ENCODE peak calls at places on chromosomes 6 and 20, in ten cellular contexts. One of them, this sample, is unnamed.

GRCh38 chr6:150235218-150235617 is 92.4 kb downstream of the PPP1R14C start:
- DNase-seq in HTR-8/SVneo: no peak
- DNase-seq in GOT3: no peak
- DNase-seq in left cardiac atrium: no peak
- DNase-seq in NCI-H1092: no peak
- DNase-seq in SW480: no peak
- DNase-seq in effector memory CD4-positive, alpha-beta T cell: no peak
- DNase-seq in heart left ventricle: no peak
- DNase-seq in NCI-H510A: no peak
- DNase-seq in AG20443: no peak
- DNase-seq in this sample: no peak

GRCh38 chr6:126107475-126108121 is 121.3 kb downstream of the TRMT11 start:
- DNase-seq in HTR-8/SVneo: no peak
- DNase-seq in effector memory CD4-positive, alpha-beta T cell: no peak
- DNase-seq in NCI-H510A: no peak
- DNase-seq in heart left ventricle: no peak
- DNase-seq in AG20443: no peak
- DNase-seq in GOT3: no peak
- DNase-seq in left cardiac atrium: no peak
- DNase-seq in NCI-H1092: no peak
- DNase-seq in SW480: no peak
- DNase-seq in this sample: no peak

GRCh38 chr6:30508890-30509736 is 19.8 kb downstream of the HLA-E start:
- DNase-seq in effector memory CD4-positive, alpha-beta T cell: no peak
- DNase-seq in left cardiac atrium: no peak
- DNase-seq in NCI-H1092: no peak
- DNase-seq in heart left ventricle: no peak
- DNase-seq in AG20443: peak
- DNase-seq in SW480: no peak
- DNase-seq in GOT3: no peak
- DNase-seq in NCI-H510A: no peak
- DNase-seq in HTR-8/SVneo: no peak
- DNase-seq in this sample: no peak

GRCh38 chr6:170448317-170448716 is 104.8 kb downstream of the PSMB1 start:
- DNase-seq in effector memory CD4-positive, alpha-beta T cell: no peak
- DNase-seq in NCI-H1092: no peak
- DNase-seq in left cardiac atrium: no peak
- DNase-seq in SW480: no peak
- DNase-seq in NCI-H510A: no peak
- DNase-seq in AG20443: no peak
- DNase-seq in GOT3: no peak
- DNase-seq in HTR-8/SVneo: no peak
- DNase-seq in heart left ventricle: no peak
- DNase-seq in this sample: no peak

GRCh38 chr6:111718990-111719389 is 113.3 kb upstream of the TRAF3IP2 start:
- DNase-seq in heart left ventricle: no peak
- DNase-seq in NCI-H510A: no peak
- DNase-seq in SW480: no peak
- DNase-seq in GOT3: no peak
- DNase-seq in AG20443: peak
- DNase-seq in NCI-H1092: no peak
- DNase-seq in HTR-8/SVneo: no peak
- DNase-seq in left cardiac atrium: no peak
- DNase-seq in effector memory CD4-positive, alpha-beta T cell: no peak
- DNase-seq in this sample: no peak

GRCh38 chr6:38058022-38058421 is 238.5 kb downstream of the ZFAND3 start:
- DNase-seq in SW480: peak
- DNase-seq in left cardiac atrium: no peak
- DNase-seq in NCI-H510A: no peak
- DNase-seq in GOT3: no peak
- DNase-seq in NCI-H1092: no peak
- DNase-seq in HTR-8/SVneo: peak
- DNase-seq in effector memory CD4-positive, alpha-beta T cell: no peak
- DNase-seq in heart left ventricle: no peak
- DNase-seq in AG20443: peak
- DNase-seq in this sample: peak

GRCh38 chr20:63808964-63809674 is 21.9 kb downstream of the ZBTB46 start:
- DNase-seq in heart left ventricle: no peak
- DNase-seq in AG20443: no peak
- DNase-seq in NCI-H1092: no peak
- DNase-seq in GOT3: no peak
- DNase-seq in effector memory CD4-positive, alpha-beta T cell: no peak
- DNase-seq in HTR-8/SVneo: no peak
- DNase-seq in SW480: no peak
- DNase-seq in NCI-H510A: no peak
- DNase-seq in left cardiac atrium: no peak
- DNase-seq in this sample: no peak

GRCh38 chr6:161498359-161498758 is 224.5 kb upstream of the AGPAT4 start:
- DNase-seq in effector memory CD4-positive, alpha-beta T cell: no peak
- DNase-seq in heart left ventricle: no peak
- DNase-seq in NCI-H1092: peak
- DNase-seq in SW480: peak
- DNase-seq in left cardiac atrium: no peak
- DNase-seq in AG20443: no peak
- DNase-seq in NCI-H510A: no peak
- DNase-seq in HTR-8/SVneo: peak
- DNase-seq in GOT3: no peak
- DNase-seq in this sample: no peak

GRCh38 chr6:88538849-88539571 is 372.9 kb upstream of the CNR1 start:
- DNase-seq in GOT3: no peak
- DNase-seq in SW480: no peak
- DNase-seq in AG20443: no peak
- DNase-seq in heart left ventricle: no peak
- DNase-seq in NCI-H510A: no peak
- DNase-seq in left cardiac atrium: no peak
- DNase-seq in effector memory CD4-positive, alpha-beta T cell: no peak
- DNase-seq in NCI-H1092: no peak
- DNase-seq in HTR-8/SVneo: no peak
- DNase-seq in this sample: no peak

GRCh38 chr6:43172127-43173007 is 1.3 kb downstream of the SRF start:
- DNase-seq in effector memory CD4-positive, alpha-beta T cell: peak
- DNase-seq in NCI-H510A: peak
- DNase-seq in AG20443: peak
- DNase-seq in left cardiac atrium: peak
- DNase-seq in HTR-8/SVneo: peak
- DNase-seq in SW480: peak
- DNase-seq in heart left ventricle: peak
- DNase-seq in NCI-H1092: peak
- DNase-seq in GOT3: no peak
- DNase-seq in this sample: peak

GRCh38 chr20:46151936-46152335 is 33.8 kb downstream of the CD40 start:
- DNase-seq in left cardiac atrium: no peak
- DNase-seq in GOT3: no peak
- DNase-seq in SW480: no peak
- DNase-seq in heart left ventricle: no peak
- DNase-seq in effector memory CD4-positive, alpha-beta T cell: no peak
- DNase-seq in NCI-H1092: no peak
- DNase-seq in AG20443: no peak
- DNase-seq in NCI-H510A: no peak
- DNase-seq in HTR-8/SVneo: peak
- DNase-seq in this sample: no peak

GRCh38 chr6:52612336-52613096 is 35.7 kb upstream of the TRAM2 start:
- DNase-seq in GOT3: no peak
- DNase-seq in SW480: no peak
- DNase-seq in AG20443: no peak
- DNase-seq in NCI-H1092: no peak
- DNase-seq in left cardiac atrium: no peak
- DNase-seq in effector memory CD4-positive, alpha-beta T cell: no peak
- DNase-seq in HTR-8/SVneo: no peak
- DNase-seq in heart left ventricle: no peak
- DNase-seq in NCI-H510A: no peak
- DNase-seq in this sample: no peak